ENCODE peak calls at places on chromosome 19, in six cellular contexts. Z, S, B, M, X and Y are unnamed samples.

GRCh38 chr19:38867176-38867780 is 10.8 kb downstream of the RINL start:
- DNase-seq in Z (no peak), S (no peak), B (no peak), M (no peak), X (no peak), Y (no peak)

GRCh38 chr19:51621178-51621577 is 9.0 kb downstream of the SIGLEC5 start:
- DNase-seq in Z (no peak), S (no peak), B (no peak), M (no peak), X (peak; percentile 93), Y (no peak)

GRCh38 chr19:3679138-3679537 is 21.1 kb downstream of the PIP5K1C start:
- DNase-seq in Z (no peak), S (no peak), B (no peak), M (no peak), X (no peak), Y (no peak)

GRCh38 chr19:38684078-38684861 is 36.8 kb downstream of the ACTN4 start:
- DNase-seq in Z (no peak), S (no peak), B (peak; percentile 100), M (peak; percentile 91), X (peak; percentile 88), Y (no peak)

GRCh38 chr19:39413269-39413902 is 917 bp downstream of the PLEKHG2 start:
- DNase-seq in Z (peak; percentile 93), S (no peak), B (peak; percentile 67), M (peak; percentile 60), X (peak; percentile 58), Y (peak; percentile 91)

GRCh38 chr19:47020132-47020805 is 632 bp downstream of the NPAS1 start:
- DNase-seq in Z (peak; percentile 81), S (no peak), B (no peak), M (no peak), X (peak; percentile 54), Y (no peak)

GRCh38 chr19:15177269-15178116 is 23.3 kb downstream of the NOTCH3 start:
- DNase-seq in Z (peak; percentile 97), S (peak; percentile 74), B (peak; percentile 78), M (peak; percentile 64), X (peak; percentile 89), Y (peak; percentile 97)

GRCh38 chr19:55632463-55632834 is 8.1 kb upstream of the ZNF784 start:
- DNase-seq in Z (no peak), S (peak; percentile 100), B (peak; percentile 99), M (peak; percentile 96), X (peak; percentile 91), Y (no peak)

GRCh38 chr19:41959056-41960053 is at the start of gene RABAC1:
- DNase-seq in Z (peak; percentile 97), S (peak; percentile 86), B (peak; percentile 97), M (peak; percentile 91), X (peak; percentile 78), Y (peak; percentile 97)

GRCh38 chr19:6424190-6424938 is at the start of gene KHSRP:
- DNase-seq in Z (peak; percentile 98), S (no peak), B (no peak), M (no peak), X (peak; percentile 30), Y (no peak)

GRCh38 chr19:48461982-48462655 is 6.7 kb downstream of the KCNJ14 start:
- DNase-seq in Z (peak; percentile 84), S (no peak), B (peak; percentile 72), M (no peak), X (peak; percentile 74), Y (no peak)

GRCh38 chr19:14562660-14563589 is 8.9 kb downstream of the NDUFB7 start:
- DNase-seq in Z (peak; percentile 54), S (no peak), B (no peak), M (no peak), X (no peak), Y (no peak)

GRCh38 chr19:48036765-48037164 is 7.1 kb downstream of the CABP5 start:
- DNase-seq in Z (no peak), S (no peak), B (no peak), M (no peak), X (no peak), Y (no peak)

GRCh38 chr19:53466726-53467125 is 807 bp upstream of the ZNF813 start:
- DNase-seq in Z (no peak), S (no peak), B (no peak), M (no peak), X (no peak), Y (no peak)

GRCh38 chr19:45467456-45468158 is at the start of gene FOSB:
- DNase-seq in Z (peak; percentile 98), S (peak; percentile 97), B (peak; percentile 98), M (peak; percentile 92), X (peak; percentile 83), Y (peak; percentile 97)

GRCh38 chr19:31518216-31518615 is 169.0 kb upstream of the TSHZ3 start:
- DNase-seq in Z (no peak), S (no peak), B (no peak), M (no peak), X (no peak), Y (no peak)

GRCh38 chr19:36115453-36116343 is at the start of gene TBCB:
- DNase-seq in Z (peak; percentile 98), S (peak; percentile 74), B (peak; percentile 56), M (peak; percentile 28), X (no peak), Y (peak; percentile 96)

GRCh38 chr19:53328967-53329366 is 4.6 kb upstream of the ZNF845 start:
- DNase-seq in Z (peak; percentile 80), S (no peak), B (no peak), M (peak; percentile 4), X (no peak), Y (peak; percentile 78)

GRCh38 chr19:32671883-32672282 is 3.1 kb downstream of the ANKRD27 start:
- DNase-seq in Z (no peak), S (no peak), B (no peak), M (no peak), X (peak; percentile 89), Y (no peak)

GRCh38 chr19:40445006-40445312 is 824 bp upstream of the SERTAD3 start:
- DNase-seq in Z (no peak), S (no peak), B (no peak), M (no peak), X (no peak), Y (no peak)

GRCh38 chr19:40444181-40445005 is at the start of gene SERTAD3:
- DNase-seq in Z (peak; percentile 99), S (peak; percentile 97), B (peak; percentile 99), M (peak; percentile 91), X (peak; percentile 92), Y (peak; percentile 99)

GRCh38 chr19:40443930-40444180 is 280 bp downstream of the SERTAD3 start:
- DNase-seq in Z (no peak), S (no peak), B (no peak), M (no peak), X (no peak), Y (no peak)

GRCh38 chr19:40445637-40445944 is 1.5 kb upstream of the SERTAD3 start:
- DNase-seq in Z (no peak), S (no peak), B (no peak), M (no peak), X (no peak), Y (peak; percentile 79)

GRCh38 chr19:40445945-40446784 is 2.0 kb upstream of the SERTAD3 start:
- DNase-seq in Z (no peak), S (no peak), B (peak; percentile 73), M (no peak), X (no peak), Y (no peak)
- TF ChIP-seq POLR2A in Z (no peak), S (no peak), B (no peak), M (no peak), X (no peak), Y (no peak)

GRCh38 chr19:1258161-1258492 is 9.7 kb downstream of the MIDN start:
- DNase-seq in Z (no peak), S (no peak), B (no peak), M (no peak), X (no peak), Y (peak; percentile 84)

GRCh38 chr19:1259873-1260748 is 9.0 kb upstream of the CIRBP start:
- DNase-seq in Z (peak; percentile 92), S (no peak), B (peak; percentile 77), M (no peak), X (no peak), Y (peak; percentile 95)

GRCh38 chr19:1258707-1259205 is 10.4 kb downstream of the MIDN start:
- DNase-seq in Z (peak; percentile 84), S (no peak), B (peak; percentile 44), M (no peak), X (no peak), Y (no peak)

GRCh38 chr19:1260749-1261511 is 8.2 kb upstream of the CIRBP start:
- DNase-seq in Z (peak; percentile 100), S (peak; percentile 85), B (peak; percentile 95), M (peak; percentile 96), X (peak; percentile 88), Y (peak; percentile 98)

DNA sequence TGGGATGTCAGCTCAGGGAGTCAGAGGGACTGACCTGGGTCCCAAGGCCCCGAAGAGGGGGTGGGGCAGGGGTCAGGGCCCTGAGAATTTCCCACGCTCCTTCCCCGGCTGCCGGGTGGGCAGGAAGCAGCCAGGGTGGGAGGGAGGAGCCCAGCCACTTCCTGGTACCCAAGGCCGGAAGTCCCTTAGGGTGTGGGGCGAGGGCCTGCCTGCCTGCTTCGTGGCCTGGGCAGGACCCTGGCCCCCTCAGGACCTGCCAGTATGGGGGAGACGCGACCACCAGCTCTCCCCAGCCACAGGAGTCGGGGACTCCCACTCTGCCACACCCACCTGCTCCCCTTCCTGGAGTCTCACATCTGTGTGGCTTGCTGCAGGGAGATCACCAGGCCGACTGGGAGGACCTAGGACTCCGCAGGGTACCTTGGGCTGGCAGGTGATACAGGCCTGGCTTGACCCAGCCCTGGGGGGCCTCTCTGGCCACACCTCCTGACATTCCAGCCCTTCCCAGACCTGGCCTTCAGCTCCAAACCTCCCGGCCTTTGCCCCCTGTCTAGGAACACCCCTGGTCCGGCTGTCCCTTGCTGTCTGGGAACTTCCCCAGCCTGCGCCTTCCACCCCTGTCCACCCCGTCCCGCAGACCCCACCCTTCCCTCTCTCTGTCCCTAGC is 9.8 kb upstream of the CIRBP start:
- DNase-seq in Z (peak; percentile 87), S (no peak), B (peak; percentile 91), M (peak; percentile 51), X (peak; percentile 61), Y (peak; percentile 98)
- TF ChIP-seq POLR2A in Z (peak; percentile 34), S (peak; percentile 34), B (no peak), M (peak; percentile 69), X (no peak), Y (peak; percentile 90)

DNA sequence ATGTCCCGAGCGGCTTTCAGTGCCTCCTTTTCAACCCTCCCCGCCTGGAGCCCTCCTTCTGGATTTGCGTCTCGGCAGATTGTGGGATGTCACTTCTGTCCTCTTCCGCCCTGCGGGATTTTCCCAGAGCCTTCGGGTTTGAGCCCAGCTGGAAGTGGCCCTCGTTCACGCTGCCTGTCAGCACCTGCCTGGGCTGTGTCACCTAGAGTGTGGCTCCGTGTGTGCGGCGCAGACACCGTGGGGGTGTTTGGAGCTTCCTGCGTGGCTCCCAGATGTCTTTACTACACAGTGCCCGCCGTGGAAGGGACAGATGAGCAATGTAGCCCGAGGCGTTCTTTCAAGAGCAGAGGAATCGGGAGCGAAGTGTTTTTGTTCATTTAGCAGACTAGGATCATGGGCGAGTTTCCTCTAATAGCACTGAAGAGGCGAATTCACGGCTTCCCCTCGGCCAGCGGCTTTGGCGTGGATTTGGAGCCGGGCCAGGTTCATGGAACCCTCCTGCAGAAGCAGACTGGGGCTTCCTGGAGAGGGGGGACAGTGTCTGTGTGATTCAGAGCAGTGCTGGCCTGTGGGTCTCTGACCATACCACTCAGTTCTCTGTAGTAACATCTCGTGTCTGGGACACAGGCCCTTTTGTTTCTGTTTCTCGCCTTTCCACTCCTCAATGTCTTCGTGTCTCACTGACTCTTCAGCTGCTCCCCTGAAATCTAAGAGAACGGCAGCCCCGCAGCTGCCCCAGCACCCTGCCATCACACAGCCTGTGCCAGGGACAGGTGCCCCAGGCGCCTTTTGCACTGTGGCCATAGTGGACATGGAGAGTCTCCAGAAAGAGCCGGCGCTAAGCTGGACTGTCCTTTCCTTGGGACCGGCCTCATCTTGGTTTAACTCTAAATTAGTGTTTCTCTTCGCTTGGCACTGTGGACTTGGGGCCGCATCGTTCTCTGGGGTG is 68.1 kb downstream of the KDM4B start:
- DNase-seq in Z (peak; percentile 57), S (peak; percentile 27), B (no peak), M (peak; percentile 72), X (no peak), Y (no peak)
- TF ChIP-seq POLR2A in Z (no peak), S (no peak), B (no peak), M (no peak), X (no peak), Y (no peak)

GRCh38 chr19:1847684-1848398 is 442 bp downstream of the REXO1 start:
- DNase-seq in Z (peak; percentile 90), S (no peak), B (no peak), M (peak; percentile 40), X (peak; percentile 56), Y (peak; percentile 90)
- TF ChIP-seq POLR2A in Z (no peak), S (no peak), B (no peak), M (peak; percentile 85), X (no peak), Y (peak; percentile 6)